ENCODE peak calls at places on chromosomes 1 and 21, in seven cellular contexts. O is cardiac muscle cell; E is HCT116; X is uterus; M is naive thymus-derived CD4-positive, alpha-beta T cell; J is lower lobe of right lung; P is adipocyte. K is an unnamed sample. For H3K4me1, the result is how much of the 10 kb centered on the place peaks cover.

GRCh38 chr1:31763671-31764306 is 351 bp downstream of the ADGRB2 start:
- DNase-seq in O (no peak), E (no peak), X (no peak), M (no peak), J (no peak), P (peak), K (no peak)

GRCh38 chr1:90834354-90835171 is 117.5 kb upstream of the BARHL2 start:
- DNase-seq in O (no peak), E (no peak), X (no peak), M (no peak), J (no peak), P (no peak), K (no peak)

GRCh38 chr1:24903955-24904730 is 25.9 kb downstream of the RUNX3 start:
- DNase-seq in O (no peak), E (no peak), X (peak), M (no peak), J (peak), P (no peak), K (peak)

GRCh38 chr21:30444204-30444603 is 4.1 kb downstream of the KRTAP15-1 start:
- DNase-seq in O (peak), E (no peak), X (no peak), M (no peak), J (no peak), P (no peak), K (no peak)

GRCh38 chr1:160291248-160292220 is 6.6 kb upstream of the PEX19 start:
- DNase-seq in O (peak), E (peak), X (peak), M (peak), J (peak), P (peak), K (peak)

GRCh38 chr1:32890516-32891240 is 4.4 kb downstream of the HPCA start:
- DNase-seq in O (no peak), E (no peak), X (no peak), M (no peak), J (no peak), P (no peak), K (no peak)

GRCh38 chr1:29708381-29708780 is 472.1 kb downstream of the PTPRU start:
- DNase-seq in O (no peak), E (no peak), X (no peak), M (no peak), J (no peak), P (peak), K (no peak)

GRCh38 chr1:237901284-237901870 is 10.7 kb upstream of the ZP4 start:
- DNase-seq in O (peak), E (no peak), X (no peak), M (no peak), J (no peak), P (no peak), K (peak)

GRCh38 chr1:76162254-76162653 is 87.7 kb downstream of the ST6GALNAC3 start:
- DNase-seq in O (no peak), E (no peak), X (no peak), M (no peak), J (no peak), P (no peak), K (no peak)

GRCh38 chr1:11068556-11069232 is 8.9 kb upstream of the SRM start:
- DNase-seq in O (no peak), E (no peak), X (no peak), M (no peak), J (peak), P (no peak), K (no peak)

GRCh38 chr1:102919659-102920058 is 188.7 kb downstream of the COL11A1 start:
- DNase-seq in O (no peak), E (no peak), X (no peak), M (no peak), J (no peak), P (peak), K (no peak)

GRCh38 chr1:92951141-92951582 is 10.1 kb downstream of the DIPK1A start:
- DNase-seq in O (no peak), E (peak), X (no peak), M (peak), J (no peak), P (peak), K (no peak)

GRCh38 chr1:2027961-2028583 is 8.9 kb downstream of the GABRD start:
- DNase-seq in O (no peak), E (no peak), X (no peak), M (no peak), J (no peak), P (no peak), K (no peak)

GRCh38 chr1:171788696-171789095 is 7.2 kb downstream of the METTL13 start:
- DNase-seq in O (no peak), E (no peak), X (no peak), M (no peak), J (no peak), P (peak), K (no peak)

GRCh38 chr1:25641931-25642611 is 25.5 kb downstream of the MAN1C1 start:
- DNase-seq in O (no peak), E (no peak), X (peak), M (peak), J (no peak), P (peak), K (no peak)

GRCh38 chr1:209674957-209675566 is at the start of gene G0S2:
- DNase-seq in O (peak), E (no peak), X (peak), M (no peak), J (peak), P (peak), K (no peak)

GRCh38 chr1:6385673-6386191 is 7.8 kb downstream of the ACOT7 start:
- DNase-seq in O (peak), E (peak), X (no peak), M (no peak), J (peak), P (peak), K (no peak)

GRCh38 chr1:17594026-17594425 is 54.5 kb downstream of the ARHGEF10L start:
- DNase-seq in O (no peak), E (no peak), X (no peak), M (no peak), J (no peak), P (peak), K (no peak)

GRCh38 chr21:31347435-31348032 is 3.5 kb upstream of the TIAM1 start:
- DNase-seq in O (peak), E (no peak), X (no peak), M (no peak), J (no peak), P (peak), K (peak)

GRCh38 chr1:18794066-18794465 is 65.4 kb downstream of the TAS1R2 start:
- DNase-seq in O (peak), E (no peak), X (no peak), M (no peak), J (no peak), P (no peak), K (no peak)

GRCh38 chr1:48530727-48531351 is 58.8 kb upstream of the SPATA6 start:
- DNase-seq in O (peak), E (peak), X (no peak), M (no peak), J (peak), P (peak), K (peak)

GRCh38 chr21:36692125-36692843 is 6.6 kb upstream of the SIM2 start:
- DNase-seq in O (no peak), E (no peak), X (no peak), M (no peak), J (no peak), P (no peak), K (no peak)

GRCh38 chr1:180815188-180815587 is 97.5 kb upstream of the KIAA1614 start:
- DNase-seq in O (no peak), E (no peak), X (no peak), M (no peak), J (no peak), P (no peak), K (no peak)

GRCh38 chr1:102954576-102954975 is 153.7 kb downstream of the COL11A1 start:
- DNase-seq in O (no peak), E (no peak), X (no peak), M (no peak), J (no peak), P (no peak), K (no peak)

GRCh38 chr1:203167026-203167912 is 8.4 kb downstream of the MYBPH start:
- DNase-seq in O (no peak), E (no peak), X (no peak), M (no peak), J (no peak), P (no peak), K (peak)

GRCh38 chr1:211938473-211939080 is 96.8 kb downstream of the INTS7 start:
- DNase-seq in O (no peak), E (no peak), X (no peak), M (no peak), J (no peak), P (no peak), K (no peak)

GRCh38 chr1:171254859-171255258 is 6.6 kb downstream of the FMO1 start:
- DNase-seq in O (no peak), E (no peak), X (no peak), M (no peak), J (no peak), P (peak), K (no peak)

GRCh38 chr1:223258751-223259177 is 105.2 kb downstream of the SUSD4 start:
- DNase-seq in O (no peak), E (no peak), X (no peak), M (no peak), J (no peak), P (peak), K (no peak)

GRCh38 chr21:25563399-25564116 is 43.7 kb downstream of the MRPL39 start:
- DNase-seq in O (no peak), E (no peak), X (no peak), M (no peak), J (no peak), P (no peak), K (no peak)

GRCh38 chr21:28410264-28410663 is 582.4 kb downstream of the LTN1 start:
- DNase-seq in O (no peak), E (no peak), X (no peak), M (no peak), J (no peak), P (no peak), K (no peak)

GRCh38 chr21:38662224-38662568 is 143.5 kb upstream of the ETS2 start:
- DNase-seq in O (no peak), E (no peak), X (no peak), M (no peak), J (no peak), P (no peak), K (no peak)

GRCh38 chr1:36463404-36463772 is 796 bp downstream of the MRPS15 start:
- DNase-seq in O (no peak), E (no peak), X (no peak), M (no peak), J (no peak), P (no peak), K (no peak)

GRCh38 chr21:25036775-25037174 is 570.5 kb downstream of the MRPL39 start:
- DNase-seq in O (no peak), E (no peak), X (no peak), M (no peak), J (no peak), P (no peak), K (no peak)

GRCh38 chr1:211535338-211535737 is 43.4 kb upstream of the RD3 start:
- DNase-seq in O (no peak), E (no peak), X (no peak), M (no peak), J (no peak), P (no peak), K (no peak)

GRCh38 chr1:55040083-55040952 is 970 bp downstream of the PCSK9 start:
- DNase-seq in O (no peak), E (no peak), X (no peak), M (no peak), J (no peak), P (no peak), K (no peak)

GRCh38 chr1:183178490-183178889 is 7.6 kb upstream of the LAMC2 start:
- DNase-seq in O (no peak), E (no peak), X (no peak), M (no peak), J (no peak), P (peak), K (no peak)

GRCh38 chr21:27024971-27025370 is 58.1 kb upstream of the ADAMTS5 start:
- DNase-seq in O (no peak), E (no peak), X (no peak), M (no peak), J (no peak), P (peak), K (no peak)

GRCh38 chr1:59204001-59204400 is 92.9 kb upstream of the FGGY start:
- DNase-seq in O (no peak), E (no peak), X (no peak), M (no peak), J (peak), P (peak), K (no peak)

GRCh38 chr1:17438977-17439249 is 564 bp downstream of the RCC2 start:
- DNase-seq in O (no peak), E (no peak), X (no peak), M (peak), J (no peak), P (no peak), K (no peak)

GRCh38 chr1:158563852-158564251 is 6.5 kb downstream of the OR6P1 start:
- DNase-seq in O (no peak), E (no peak), X (no peak), M (no peak), J (no peak), P (no peak), K (no peak)

GRCh38 chr1:16146888-16147614 is 8.8 kb downstream of the EPHA2 start:
- DNase-seq in O (peak), E (no peak), X (no peak), M (no peak), J (no peak), P (peak), K (no peak)

GRCh38 chr1:16147615-16147926 is 8.3 kb downstream of the EPHA2 start:
- DNase-seq in O (no peak), E (no peak), X (no peak), M (no peak), J (no peak), P (no peak), K (no peak)

GRCh38 chr1:16145030-16145987 is 10.6 kb downstream of the EPHA2 start:
- DNase-seq in O (peak), E (peak), X (peak), M (no peak), J (peak), P (peak), K (no peak)

GRCh38 chr1:16144325-16145029 is 11.4 kb downstream of the EPHA2 start:
- DNase-seq in O (no peak), E (no peak), X (no peak), M (no peak), J (no peak), P (no peak), K (no peak)

GRCh38 chr1:16145988-16146887 is 9.6 kb downstream of the EPHA2 start:
- DNase-seq in O (peak), E (no peak), X (peak), M (no peak), J (peak), P (peak), K (peak)
- H3K4me1 ChIP-seq in O (half or more), E (half or more), X (under half), M (under half), J (half or more), P (under half), K (under half)

DNA sequence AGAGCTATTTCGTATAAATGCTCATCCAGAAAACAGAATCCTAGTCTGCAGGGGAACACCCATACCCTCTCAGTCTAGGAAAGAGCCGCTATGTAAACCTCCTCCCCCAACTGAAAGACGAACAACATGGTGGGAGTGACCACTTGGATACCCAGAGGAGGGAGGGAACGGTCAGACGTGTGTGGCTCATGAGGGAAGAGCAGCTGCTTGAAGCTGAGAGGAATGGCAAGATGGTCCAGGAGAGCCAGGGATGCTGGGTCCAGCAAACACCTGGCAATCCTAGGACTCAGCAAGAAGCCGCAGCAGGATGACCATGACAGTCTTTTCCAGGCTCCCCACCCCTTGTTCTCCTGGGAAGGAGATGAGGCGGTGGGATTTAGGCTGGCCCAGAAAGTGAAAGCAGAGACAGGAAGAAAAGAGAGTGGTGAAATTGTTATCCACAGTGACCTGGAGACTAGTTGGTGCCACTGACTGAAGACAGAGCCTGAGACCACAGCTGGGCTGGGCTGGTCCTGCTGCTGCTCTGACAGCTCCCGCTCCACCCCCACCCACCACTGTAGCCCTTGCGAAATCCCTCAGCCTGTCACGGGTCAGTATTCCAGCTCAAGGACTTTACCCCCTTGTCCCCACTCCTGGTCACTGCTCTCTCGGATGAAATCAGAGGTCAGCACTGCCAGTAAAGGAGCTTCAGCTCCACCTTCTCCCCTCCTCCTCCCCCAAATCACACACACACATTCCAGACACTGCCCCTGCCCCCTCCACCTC is 3.6 kb downstream of the CERS2 start:
- DNase-seq in O (peak), E (no peak), X (peak), M (no peak), J (peak), P (peak), K (no peak)
- H3K4me3 ChIP-seq in O (no peak), E (no peak), X (no peak), M (no peak), J (peak), P (peak), K (no peak)

GRCh38 chr1:67721112-67721511 is 36.1 kb downstream of the GADD45A start:
- DNase-seq in O (no peak), E (no peak), X (no peak), M (no peak), J (no peak), P (no peak), K (no peak)
- H3K4me1 ChIP-seq in O (under half), E (under half), X (under half), M (under half), J (under half), P (half or more), K (under half)

GRCh38 chr21:46206163-46207005 is 22.1 kb upstream of the SPATC1L start:
- DNase-seq in O (no peak), E (no peak), X (no peak), M (no peak), J (peak), P (no peak), K (no peak)

GRCh38 chr21:46207920-46208571 is 20.5 kb downstream of the LSS start:
- DNase-seq in O (no peak), E (no peak), X (no peak), M (no peak), J (peak), P (no peak), K (no peak)

GRCh38 chr21:46205766-46206162 is 21.5 kb upstream of the SPATC1L start:
- DNase-seq in O (no peak), E (no peak), X (no peak), M (no peak), J (peak), P (no peak), K (no peak)

GRCh38 chr21:46208761-46209721 is 19.5 kb downstream of the LSS start:
- DNase-seq in O (no peak), E (no peak), X (no peak), M (no peak), J (peak), P (no peak), K (no peak)

DNA sequence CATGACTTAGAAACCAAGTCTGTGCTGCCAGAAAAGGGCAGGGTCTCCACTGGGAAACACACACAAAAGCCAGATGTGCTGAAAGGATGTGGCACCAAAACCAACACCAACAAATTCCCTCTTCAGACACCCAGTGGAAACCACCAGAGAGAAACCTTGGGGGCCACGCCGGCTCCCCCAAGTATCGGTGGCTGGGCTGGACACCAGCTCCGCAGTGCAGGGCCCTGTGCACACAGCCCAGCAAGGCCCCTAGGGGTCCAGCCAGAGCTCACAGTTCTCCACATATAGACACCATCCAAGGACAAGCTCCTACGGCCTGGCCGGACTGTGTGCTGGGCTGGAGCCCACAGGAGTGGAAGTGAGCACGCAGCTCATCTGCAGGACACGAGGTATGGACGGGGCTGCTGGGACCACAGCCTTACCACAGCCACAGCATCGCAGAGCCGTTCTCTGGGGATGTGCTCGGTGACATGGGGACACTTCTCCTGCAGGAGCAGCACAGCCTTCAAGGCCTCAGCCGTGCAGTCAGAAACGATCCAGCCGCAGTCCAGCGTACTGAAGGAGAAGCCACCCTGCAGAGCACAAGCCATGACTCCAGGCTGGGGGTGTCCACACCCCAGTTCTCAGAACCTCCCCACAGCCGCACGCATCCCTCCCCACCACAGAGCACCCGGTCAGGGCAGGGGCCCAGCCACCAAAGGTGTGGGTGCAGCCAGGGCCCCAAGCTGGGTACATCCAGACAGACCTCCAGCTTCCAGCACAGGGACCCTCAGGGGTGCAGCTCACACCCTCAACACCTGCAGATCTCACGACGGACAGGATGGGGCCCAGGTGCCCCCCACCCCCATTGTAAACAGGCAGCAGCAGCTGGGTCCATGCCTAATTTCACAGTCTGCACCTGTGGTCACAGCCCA is 21.3 kb downstream of the LSS start:
- DNase-seq in O (no peak), E (no peak), X (no peak), M (no peak), J (peak), P (no peak), K (no peak)
- H3K4me3 ChIP-seq in O (no peak), E (no peak), X (no peak), M (no peak), J (no peak), P (no peak), K (no peak)

GRCh38 chr1:14067036-14067435 is 367.0 kb downstream of the PRDM2 start:
- DNase-seq in O (no peak), E (no peak), X (no peak), M (no peak), J (no peak), P (no peak), K (no peak)
- H3K4me1 ChIP-seq in O (under half), E (under half), X (under half), M (under half), J (under half), P (under half), K (under half)

K was measured in HAP-1.